ENCODE peak calls at places on chromosomes 7 and 10, in four cellular contexts. G is type B pancreatic cell, Y is GM12865, V is psoas muscle. N is an unnamed sample.

GRCh38 chr10:88986549-88987242 is 3.9 kb upstream of the FAS start:
- DNase-seq in G (no peak), Y (peak), V (no peak), N (no peak)

GRCh38 chr10:131155903-131156285 is 155.6 kb downstream of the TCERG1L start:
- DNase-seq in G (no peak), Y (no peak), V (no peak), N (no peak)

GRCh38 chr7:92584953-92585352 is 5.2 kb downstream of the FAM133B start:
- DNase-seq in G (no peak), Y (peak), V (no peak), N (no peak)

GRCh38 chr10:132855889-132856288 is 69.9 kb upstream of the NKX6-2 start:
- DNase-seq in G (peak), Y (no peak), V (no peak), N (no peak)

GRCh38 chr10:94069884-94070283 is 76.2 kb downstream of the PLCE1 start:
- DNase-seq in G (no peak), Y (no peak), V (no peak), N (no peak)

GRCh38 chr7:48139461-48139860 is 31.8 kb upstream of the ABCA13 start:
- DNase-seq in G (no peak), Y (no peak), V (no peak), N (no peak)

GRCh38 chr10:3740157-3740871 is 44.7 kb downstream of the KLF6 start:
- DNase-seq in G (no peak), Y (peak), V (no peak), N (no peak)

GRCh38 chr10:120948889-120949382 is 97.8 kb downstream of the WDR11 start:
- DNase-seq in G (peak), Y (peak), V (peak), N (peak)

GRCh38 chr7:102916426-102916825 is 3.6 kb downstream of the LRRC17 start:
- DNase-seq in G (no peak), Y (no peak), V (no peak), N (peak)

GRCh38 chr10:71779641-71780040 is 6.3 kb upstream of the VSIR start:
- DNase-seq in G (no peak), Y (no peak), V (no peak), N (no peak)

GRCh38 chr7:157077986-157078644 is 60.6 kb upstream of the UBE3C start:
- DNase-seq in G (peak), Y (no peak), V (no peak), N (no peak)

GRCh38 chr10:23343591-23344225 is 889 bp downstream of the C10orf67 start:
- DNase-seq in G (peak), Y (no peak), V (peak), N (no peak)

GRCh38 chr10:132942101-132942739 is at the start of gene CFAP46:
- DNase-seq in G (peak), Y (no peak), V (peak), N (no peak)

GRCh38 chr7:151017953-151018420 is 6.3 kb downstream of the ATG9B start:
- DNase-seq in G (peak), Y (peak), V (peak), N (no peak)

GRCh38 chr7:141754939-141755338 is 9.0 kb upstream of the TAS2R3 start:
- DNase-seq in G (no peak), Y (peak), V (no peak), N (no peak)

GRCh38 chr10:97204826-97205679 is 19.3 kb upstream of the SLIT1 start:
- DNase-seq in G (peak), Y (no peak), V (no peak), N (no peak)

GRCh38 chr7:112546723-112547513 is 66.1 kb downstream of the LSMEM1 start:
- DNase-seq in G (no peak), Y (peak), V (no peak), N (no peak)

GRCh38 chr7:28565990-28566389 is 153.7 kb downstream of the CREB5 start:
- DNase-seq in G (no peak), Y (no peak), V (no peak), N (no peak)

GRCh38 chr10:58373446-58373834 is 11.8 kb upstream of the TFAM start:
- DNase-seq in G (no peak), Y (no peak), V (no peak), N (no peak)

GRCh38 chr7:17029150-17029549 is 147.4 kb upstream of the AGR3 start:
- DNase-seq in G (no peak), Y (no peak), V (no peak), N (no peak)

GRCh38 chr10:91381562-91381923 is 28.6 kb upstream of the HECTD2 start:
- DNase-seq in G (no peak), Y (no peak), V (no peak), N (no peak)

GRCh38 chr10:45421231-45422097 is 47.4 kb downstream of the ALOX5 start:
- DNase-seq in G (no peak), Y (peak), V (no peak), N (no peak)

GRCh38 chr10:100115011-100115770 is 33.5 kb upstream of the CPN1 start:
- DNase-seq in G (no peak), Y (no peak), V (no peak), N (no peak)

GRCh38 chr7:148903504-148903903 is 19.4 kb upstream of the EZH2 start:
- DNase-seq in G (no peak), Y (no peak), V (no peak), N (no peak)

GRCh38 chr7:72017756-72018155 is 394.4 kb downstream of the CALN1 start:
- DNase-seq in G (no peak), Y (no peak), V (no peak), N (no peak)

GRCh38 chr7:76396039-76396732 is 13.3 kb downstream of the SSC4D start:
- DNase-seq in G (no peak), Y (no peak), V (no peak), N (no peak)

GRCh38 chr7:90222811-90223725 is 11.5 kb downstream of the STEAP2 start:
- DNase-seq in G (no peak), Y (no peak), V (no peak), N (no peak)

GRCh38 chr7:154698726-154699291 is 304.1 kb downstream of the PAXIP1 start:
- DNase-seq in G (no peak), Y (peak), V (no peak), N (no peak)

GRCh38 chr7:130708001-130708400 is 21.7 kb upstream of the TSGA13 start:
- DNase-seq in G (no peak), Y (no peak), V (no peak), N (no peak)

GRCh38 chr7:105971867-105972266 is 8.8 kb downstream of the CDHR3 start:
- DNase-seq in G (no peak), Y (no peak), V (no peak), N (no peak)

GRCh38 chr7:117283371-117283770 is 39.5 kb downstream of the WNT2 start:
- DNase-seq in G (no peak), Y (no peak), V (no peak), N (peak)

GRCh38 chr7:45177801-45178200 is 20.2 kb downstream of the RAMP3 start:
- DNase-seq in G (no peak), Y (no peak), V (peak), N (no peak)

GRCh38 chr7:45180084-45180986 is 22.7 kb downstream of the RAMP3 start:
- DNase-seq in G (peak), Y (no peak), V (peak), N (no peak)

GRCh38 chr7:45179666-45180065 is 22.1 kb downstream of the RAMP3 start:
- DNase-seq in G (no peak), Y (no peak), V (no peak), N (no peak)

GRCh38 chr7:45176886-45177731 is 19.5 kb downstream of the RAMP3 start:
- DNase-seq in G (no peak), Y (no peak), V (peak), N (no peak)

GRCh38 chr7:45178241-45179225 is 20.9 kb downstream of the RAMP3 start:
- DNase-seq in G (no peak), Y (peak), V (peak), N (no peak)
- TF ChIP-seq CTCF in G (peak), Y (peak), V (no peak), N (no peak)

DNA sequence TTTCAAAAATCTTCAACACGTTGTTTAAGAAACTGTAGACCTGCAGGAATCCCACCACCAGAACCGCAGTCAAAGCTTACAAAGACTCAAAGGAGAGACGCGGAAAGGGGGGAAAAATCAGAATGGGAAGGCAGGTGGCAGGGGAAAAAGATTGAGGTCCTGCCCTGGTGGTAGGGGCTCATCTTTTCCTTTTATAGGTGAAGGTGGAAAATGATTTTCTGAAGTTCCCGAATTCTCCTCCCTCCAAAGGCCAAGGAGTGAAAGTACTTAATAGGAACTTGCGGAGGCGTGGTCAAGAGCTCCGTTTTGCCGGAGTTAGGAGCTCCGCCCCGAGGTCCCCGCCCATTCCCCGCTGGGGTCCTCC is 729 bp downstream of the BBIP1 start:
- DNase-seq in G (no peak), Y (no peak), V (no peak), N (peak)
- TF ChIP-seq CTCF in G (no peak), Y (no peak), V (peak), N (no peak)

GRCh38 chr10:103696411-103697145 is 158.8 kb downstream of the SH3PXD2A start:
- DNase-seq in G (no peak), Y (peak), V (peak), N (peak)
- TF ChIP-seq CTCF in G (peak), Y (peak), V (no peak), N (peak)

DNA sequence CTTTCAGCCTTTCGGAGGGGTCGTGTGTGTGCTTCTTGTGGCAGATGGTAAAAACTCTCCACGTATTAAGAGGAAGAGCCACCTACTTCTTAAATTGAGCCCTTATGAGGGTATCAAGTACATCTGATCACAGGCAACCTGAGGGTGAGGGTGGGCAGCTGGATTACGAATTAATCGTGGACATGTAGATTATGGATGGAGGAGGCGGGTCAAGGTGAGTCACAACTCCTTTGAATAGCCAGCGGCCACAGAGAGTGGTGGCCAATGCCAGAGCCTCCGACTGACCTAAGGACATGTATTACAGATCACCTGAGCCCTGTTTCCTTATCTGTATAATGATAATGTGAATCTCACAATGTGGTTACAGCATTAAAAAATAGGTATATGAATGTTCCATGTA is 1083.9 kb downstream of the SORCS3 start:
- DNase-seq in G (no peak), Y (no peak), V (no peak), N (no peak)
- TF ChIP-seq CTCF in G (no peak), Y (no peak), V (no peak), N (no peak)

GRCh38 chr10:102064868-102065560 is at the start of gene HPS6:
- DNase-seq in G (peak), Y (peak), V (peak), N (peak)
- TF ChIP-seq CTCF in G (no peak), Y (no peak), V (peak), N (no peak)

DNA sequence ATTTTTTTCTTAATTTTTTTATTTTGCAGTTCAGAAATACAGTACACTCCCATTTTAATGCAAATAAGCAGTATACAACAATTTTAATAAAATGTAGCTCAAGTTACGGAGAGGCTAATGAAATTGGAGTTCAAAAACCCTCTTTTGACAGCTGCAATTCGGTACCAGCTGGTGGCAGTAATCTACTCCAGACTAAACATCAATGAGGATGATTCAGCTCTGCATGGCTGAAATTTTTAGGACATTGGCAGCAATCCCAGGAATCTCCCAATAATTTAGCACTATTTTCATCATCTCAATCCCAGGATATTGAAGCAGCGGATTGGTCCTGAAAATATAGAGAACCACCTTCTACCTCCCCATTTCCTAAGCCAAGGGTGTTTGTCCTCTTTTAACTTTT is 278.8 kb downstream of the CACNA2D1 start:
- DNase-seq in G (no peak), Y (no peak), V (no peak), N (peak)
- TF ChIP-seq CTCF in G (no peak), Y (no peak), V (peak), N (peak)

GRCh38 chr7:77993823-77994222 is 195.2 kb downstream of the PHTF2 start:
- DNase-seq in G (no peak), Y (no peak), V (no peak), N (no peak)

GRCh38 chr7:77989981-77990566 is 191.5 kb downstream of the PHTF2 start:
- DNase-seq in G (no peak), Y (peak), V (no peak), N (no peak)

GRCh38 chr7:77991656-77992055 is 193.1 kb downstream of the PHTF2 start:
- DNase-seq in G (no peak), Y (no peak), V (no peak), N (no peak)

DNA sequence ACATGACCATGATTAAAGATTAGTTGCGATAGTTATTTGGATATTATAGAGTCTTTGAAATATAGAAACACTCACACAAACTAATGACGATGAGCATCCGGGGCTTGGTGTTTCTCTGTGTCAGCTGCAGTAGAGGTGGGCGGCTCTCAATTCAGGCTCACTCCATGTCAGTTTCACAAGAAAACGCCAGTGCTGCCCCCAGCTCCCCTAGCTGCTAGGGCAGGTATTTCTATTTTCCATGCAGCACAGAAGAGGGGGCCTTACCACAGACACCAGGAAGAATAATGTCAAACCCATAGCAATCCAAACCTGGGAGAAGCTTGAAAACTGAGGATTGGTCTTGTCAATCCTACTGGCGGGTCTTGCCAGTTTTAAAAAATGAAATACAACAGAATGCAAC is 197.1 kb downstream of the PHTF2 start:
- DNase-seq in G (no peak), Y (no peak), V (no peak), N (no peak)
- TF ChIP-seq CTCF in G (peak), Y (no peak), V (no peak), N (no peak)

GRCh38 chr7:80916770-80917681 is 1.8 kb downstream of the SEMA3C start:
- DNase-seq in G (no peak), Y (no peak), V (no peak), N (peak)
- TF ChIP-seq CTCF in G (peak), Y (no peak), V (peak), N (peak)

N was measured in astrocyte of the cerebellum.